ENCODE peak calls at places on chromosomes 16 and 17, in eight cellular contexts. T, V, H, N, I, O, U and J are unnamed samples.

GRCh38 chr17:48555616-48556533 is 11.0 kb upstream of the HOXB2 start:
- DNase-seq in T (no peak), V (no peak), H (no peak), N (no peak), I (no peak), O (no peak), U (no peak), J (no peak)

GRCh38 chr16:80006175-80006895 is 405.8 kb upstream of the MAF start:
- DNase-seq in T (no peak), V (peak), H (no peak), N (no peak), I (no peak), O (no peak), U (no peak), J (no peak)

GRCh38 chr17:17565471-17566365 is 25.8 kb downstream of the PEMT start:
- DNase-seq in T (peak), V (no peak), H (no peak), N (no peak), I (no peak), O (no peak), U (no peak), J (no peak)

GRCh38 chr16:86496929-86497381 is 13.4 kb upstream of the FOXF1 start:
- DNase-seq in T (no peak), V (no peak), H (no peak), N (no peak), I (no peak), O (no peak), U (no peak), J (no peak)

GRCh38 chr16:1095450-1096163 is 437 bp downstream of the C1QTNF8 start:
- DNase-seq in T (no peak), V (no peak), H (no peak), N (no peak), I (no peak), O (no peak), U (no peak), J (no peak)

GRCh38 chr16:49844399-49844798 is 11.5 kb downstream of the ZNF423 start:
- DNase-seq in T (no peak), V (no peak), H (no peak), N (no peak), I (no peak), O (no peak), U (no peak), J (no peak)

GRCh38 chr16:67820608-67821259 is 14.0 kb downstream of the TSNAXIP1 start:
- DNase-seq in T (no peak), V (no peak), H (no peak), N (no peak), I (no peak), O (no peak), U (no peak), J (no peak)

GRCh38 chr16:73023752-73024570 is 24.0 kb downstream of the ZFHX3 start:
- DNase-seq in T (peak), V (no peak), H (no peak), N (no peak), I (no peak), O (no peak), U (no peak), J (no peak)

GRCh38 chr17:37284198-37284597 is 91.6 kb upstream of the C17orf78 start:
- DNase-seq in T (no peak), V (no peak), H (no peak), N (no peak), I (no peak), O (no peak), U (no peak), J (no peak)

GRCh38 chr17:347309-347708 is 5.3 kb downstream of the RPH3AL start:
- DNase-seq in T (peak), V (no peak), H (no peak), N (peak), I (no peak), O (no peak), U (no peak), J (no peak)

GRCh38 chr17:57309479-57309878 is 53.2 kb downstream of the MSI2 start:
- DNase-seq in T (no peak), V (no peak), H (no peak), N (no peak), I (no peak), O (no peak), U (no peak), J (no peak)

GRCh38 chr17:16371742-16372141 is 9.1 kb upstream of the UBB start:
- DNase-seq in T (no peak), V (no peak), H (no peak), N (no peak), I (no peak), O (no peak), U (no peak), J (no peak)

GRCh38 chr16:2163211-2163881 is 7.8 kb downstream of the TRAF7 start:
- DNase-seq in T (no peak), V (peak), H (no peak), N (no peak), I (no peak), O (no peak), U (no peak), J (peak)

GRCh38 chr16:57606847-57607501 is 21.5 kb upstream of the ADGRG1 start:
- DNase-seq in T (no peak), V (peak), H (no peak), N (peak), I (no peak), O (peak), U (peak), J (no peak)

GRCh38 chr16:84800579-84800978 is 19.2 kb upstream of the CRISPLD2 start:
- DNase-seq in T (no peak), V (no peak), H (no peak), N (no peak), I (no peak), O (no peak), U (no peak), J (no peak)

GRCh38 chr17:68029512-68030215 is 5.9 kb upstream of the KPNA2 start:
- DNase-seq in T (no peak), V (no peak), H (no peak), N (peak), I (no peak), O (no peak), U (peak), J (no peak)

GRCh38 chr16:66121466-66121865 is 245.0 kb upstream of the CDH5 start:
- DNase-seq in T (no peak), V (no peak), H (no peak), N (no peak), I (no peak), O (no peak), U (no peak), J (no peak)

GRCh38 chr16:88694221-88695087 is 8.1 kb upstream of the SNAI3 start:
- DNase-seq in T (no peak), V (no peak), H (no peak), N (no peak), I (no peak), O (no peak), U (no peak), J (no peak)

GRCh38 chr16:86566966-86567700 is 504 bp downstream of the FOXC2 start:
- DNase-seq in T (no peak), V (no peak), H (no peak), N (no peak), I (no peak), O (no peak), U (no peak), J (no peak)

GRCh38 chr16:66728117-66728787 is 23.2 kb downstream of the DYNC1LI2 start:
- DNase-seq in T (peak), V (peak), H (peak), N (no peak), I (no peak), O (no peak), U (peak), J (no peak)

GRCh38 chr17:77466596-77467223 is 325.9 kb downstream of the SEC14L1 start:
- DNase-seq in T (no peak), V (no peak), H (no peak), N (no peak), I (no peak), O (no peak), U (no peak), J (no peak)

GRCh38 chr17:39639566-39640458 is 2.9 kb downstream of the STARD3 start:
- DNase-seq in T (no peak), V (no peak), H (no peak), N (no peak), I (no peak), O (no peak), U (no peak), J (no peak)
- TF ChIP-seq POLR2A in T (no peak), V (no peak), H (no peak), N (no peak), I (no peak), O (no peak), U (no peak), J (no peak)

DNA sequence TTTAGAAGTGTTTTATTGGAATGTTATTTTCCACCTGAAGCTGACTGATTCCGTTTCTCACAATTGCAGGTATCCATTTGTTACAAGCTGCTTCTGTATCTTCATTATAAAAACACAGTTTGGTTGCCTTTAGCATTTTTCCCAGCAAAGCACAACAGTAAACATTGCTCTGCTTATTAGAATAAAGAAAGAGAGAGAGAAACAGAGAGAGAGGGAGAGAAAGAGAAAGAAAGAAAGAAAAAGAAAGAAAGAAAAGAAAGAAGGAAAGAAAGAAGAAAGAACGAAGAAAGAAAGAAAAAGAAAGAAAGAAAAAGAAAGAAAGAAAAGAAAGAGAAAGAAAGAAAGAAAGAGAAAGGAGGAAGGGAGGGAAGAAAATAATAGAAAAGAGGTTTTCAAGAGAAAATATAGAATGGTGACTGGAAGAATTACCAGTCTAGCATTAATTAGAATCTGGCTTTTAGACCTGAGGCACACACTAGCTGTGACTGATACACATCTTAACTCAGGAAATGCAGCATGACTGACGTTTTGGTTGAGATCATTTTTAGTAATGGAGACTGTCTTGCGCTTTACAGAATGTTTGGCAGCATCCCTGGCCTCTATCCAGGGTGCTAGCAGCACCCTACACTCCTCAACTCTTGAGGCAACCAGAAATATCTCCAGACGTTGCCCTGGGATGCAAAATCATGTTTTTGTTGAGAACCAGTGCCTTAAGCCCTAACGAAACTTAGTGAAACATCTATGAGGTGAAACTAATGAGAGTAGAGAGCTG is 109.2 kb downstream of the HS3ST3A1 start:
- DNase-seq in T (no peak), V (no peak), H (no peak), N (no peak), I (no peak), O (no peak), U (no peak), J (no peak)
- TF ChIP-seq CTCF in T (no peak), V (no peak), H (no peak), N (no peak), I (no peak), O (no peak), U (no peak), J (no peak)

GRCh38 chr17:82615084-82616020 is 32.9 kb downstream of the WDR45B start:
- DNase-seq in T (no peak), V (no peak), H (no peak), N (no peak), I (no peak), O (no peak), U (no peak), J (no peak)
- H3K27ac ChIP-seq in T (no peak), V (no peak), H (no peak), N (no peak), I (no peak), O (no peak), U (no peak), J (no peak)

GRCh38 chr16:21163576-21163975 is 5.1 kb downstream of the LDAF1 start:
- DNase-seq in T (no peak), V (no peak), H (no peak), N (no peak), I (no peak), O (no peak), U (no peak), J (no peak)
- TF ChIP-seq POLR2A in T (no peak), V (no peak), H (no peak), N (no peak), I (no peak), O (no peak), U (no peak), J (no peak)